ENCODE peak calls at places on chromosomes 4 and X, in six cellular contexts. Y, W, U, B, D and S are unnamed samples. For H3K9me3, the result is how much of the 10 kb centered on the place peaks cover.

GRCh38 chr4:3207531-3208037 is 41.4 kb upstream of the MSANTD1 start:
- DNase-seq in Y (peak), W (peak), U (peak), B (no peak), D (no peak), S (no peak)

GRCh38 chr4:146641762-146642161 is 3.1 kb downstream of the POU4F2 start:
- DNase-seq in Y (no peak), W (no peak), U (no peak), B (no peak), D (no peak), S (no peak)

GRCh38 chr4:41294445-41295062 is 37.8 kb downstream of the UCHL1 start:
- DNase-seq in Y (no peak), W (no peak), U (no peak), B (no peak), D (no peak), S (no peak)

GRCh38 chr4:108433832-108434231 is 186.5 kb upstream of the RPL34 start:
- DNase-seq in Y (no peak), W (peak), U (no peak), B (no peak), D (no peak), S (no peak)

GRCh38 chr4:48227662-48228061 is 42.0 kb downstream of the TEC start:
- DNase-seq in Y (no peak), W (no peak), U (no peak), B (no peak), D (no peak), S (no peak)

GRCh38 chr4:150209140-150209829 is 131.0 kb downstream of the DCLK2 start:
- DNase-seq in Y (peak), W (peak), U (no peak), B (peak), D (peak), S (peak)

GRCh38 chr4:75916091-75916661 is 13.9 kb upstream of the PPEF2 start:
- DNase-seq in Y (peak), W (peak), U (no peak), B (no peak), D (no peak), S (peak)

GRCh38 chr4:84750260-84750955 is 167.5 kb downstream of the CDS1 start:
- DNase-seq in Y (peak), W (peak), U (no peak), B (no peak), D (no peak), S (no peak)

GRCh38 chrX:27838176-27838575 is 30.4 kb downstream of the MAGEB10 start:
- DNase-seq in Y (no peak), W (no peak), U (no peak), B (no peak), D (no peak), S (no peak)

GRCh38 chrX:97252111-97252510 is 368.4 kb downstream of the RPA4 start:
- DNase-seq in Y (no peak), W (no peak), U (no peak), B (no peak), D (no peak), S (no peak)

GRCh38 chr4:119035941-119036737 is 99.5 kb upstream of the MYOZ2 start:
- DNase-seq in Y (no peak), W (no peak), U (no peak), B (no peak), D (no peak), S (no peak)

GRCh38 chr4:10069065-10069626 is 47.5 kb downstream of the WDR1 start:
- DNase-seq in Y (no peak), W (no peak), U (no peak), B (no peak), D (no peak), S (no peak)

GRCh38 chrX:130197464-130197863 is 25.7 kb downstream of the RAB33A start:
- DNase-seq in Y (no peak), W (no peak), U (no peak), B (peak), D (no peak), S (no peak)

GRCh38 chrX:94743478-94743877 is 1069.5 kb downstream of the FAM133A start:
- DNase-seq in Y (no peak), W (no peak), U (no peak), B (no peak), D (no peak), S (no peak)

GRCh38 chrX:118807151-118808017 is 16.2 kb upstream of the ZCCHC12 start:
- DNase-seq in Y (peak), W (peak), U (no peak), B (peak), D (peak), S (peak)

GRCh38 chrX:153669174-153669890 is 4.3 kb downstream of the PNCK start:
- DNase-seq in Y (peak), W (no peak), U (no peak), B (no peak), D (no peak), S (peak)

GRCh38 chr4:174714393-174715211 is 114.4 kb downstream of the GLRA3 start:
- DNase-seq in Y (peak), W (peak), U (no peak), B (no peak), D (no peak), S (no peak)

GRCh38 chr4:8913858-8914460 is 42.3 kb upstream of the HMX1 start:
- DNase-seq in Y (no peak), W (peak), U (peak), B (no peak), D (no peak), S (peak)

GRCh38 chr4:153004106-153004881 is 68.2 kb downstream of the FHDC1 start:
- DNase-seq in Y (no peak), W (no peak), U (no peak), B (no peak), D (no peak), S (no peak)

GRCh38 chrX:40773809-40774208 is 38.5 kb upstream of the MED14 start:
- DNase-seq in Y (peak), W (no peak), U (no peak), B (no peak), D (no peak), S (no peak)

GRCh38 chr4:140186651-140187315 is 32.8 kb upstream of the MAML3 start:
- DNase-seq in Y (peak), W (peak), U (no peak), B (no peak), D (no peak), S (no peak)

GRCh38 chr4:159298502-159298901 is 195.6 kb downstream of the RAPGEF2 start:
- DNase-seq in Y (no peak), W (no peak), U (no peak), B (no peak), D (no peak), S (no peak)

GRCh38 chr4:169948271-169948670 is 77.9 kb downstream of the MFAP3L start:
- DNase-seq in Y (no peak), W (no peak), U (no peak), B (no peak), D (no peak), S (no peak)

GRCh38 chr4:152515678-152516077 is 20.2 kb downstream of the FBXW7 start:
- DNase-seq in Y (peak), W (no peak), U (no peak), B (no peak), D (no peak), S (no peak)

GRCh38 chr4:154677923-154678322 is 65.5 kb upstream of the FGG start:
- DNase-seq in Y (no peak), W (no peak), U (no peak), B (no peak), D (no peak), S (no peak)

GRCh38 chrX:31099536-31100090 is 27.8 kb upstream of the FTHL17 start:
- DNase-seq in Y (no peak), W (no peak), U (no peak), B (no peak), D (no peak), S (no peak)

GRCh38 chr4:122584517-122584916 is 36.3 kb downstream of the IL21 start:
- DNase-seq in Y (peak), W (no peak), U (no peak), B (no peak), D (no peak), S (no peak)

GRCh38 chr4:4488405-4489404 is 53.1 kb downstream of the STX18 start:
- DNase-seq in Y (peak), W (peak), U (no peak), B (peak), D (peak), S (peak)

GRCh38 chrX:31232506-31232905 is 160.7 kb upstream of the FTHL17 start:
- DNase-seq in Y (no peak), W (no peak), U (no peak), B (no peak), D (no peak), S (no peak)

GRCh38 chr4:173171098-173171497 is 2.5 kb downstream of the GALNT7 start:
- DNase-seq in Y (peak), W (peak), U (no peak), B (no peak), D (no peak), S (no peak)

GRCh38 chr4:53121304-53121865 is 244.5 kb downstream of the SCFD2 start:
- DNase-seq in Y (no peak), W (no peak), U (no peak), B (no peak), D (no peak), S (no peak)

GRCh38 chr4:184473515-184474260 is 662 bp downstream of the IRF2 start:
- DNase-seq in Y (peak), W (peak), U (no peak), B (peak), D (peak), S (peak)
- TF ChIP-seq CTCF in Y (no peak), W (no peak), U (no peak), B (no peak), D (no peak), S (no peak)

GRCh38 chr4:111282035-111282434 is 659.2 kb upstream of the PITX2 start:
- DNase-seq in Y (no peak), W (no peak), U (no peak), B (no peak), D (no peak), S (no peak)
- H3K9me3 ChIP-seq in Y (under half), W (under half), U (under half), B (under half), D (under half), S (under half)

DNA sequence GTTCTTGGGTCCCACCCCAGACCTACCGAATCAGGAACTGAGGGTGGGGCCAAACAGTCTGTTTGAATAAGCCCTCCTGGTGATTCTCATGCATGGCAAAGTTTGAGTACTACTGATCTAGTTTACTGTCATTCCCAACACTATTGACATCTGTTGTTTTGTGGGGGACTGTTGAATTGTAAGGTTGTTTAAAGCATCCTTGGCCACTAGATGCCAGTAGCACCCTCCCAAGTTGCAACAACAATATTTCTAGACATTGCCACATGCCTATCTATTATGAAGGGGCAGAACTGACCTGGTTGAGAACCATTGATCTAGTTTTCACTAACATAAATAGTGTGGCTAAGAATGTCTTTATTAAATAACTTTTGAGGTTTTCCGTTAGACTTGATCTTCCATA is 15.1 kb downstream of the TAF9B start:
- DNase-seq in Y (peak), W (no peak), U (no peak), B (no peak), D (no peak), S (no peak)
- TF ChIP-seq CTCF in Y (peak), W (peak), U (no peak), B (no peak), D (no peak), S (no peak)

GRCh38 chr4:12036450-12036849 is 607.8 kb upstream of the HS3ST1 start:
- DNase-seq in Y (peak), W (no peak), U (no peak), B (no peak), D (peak), S (no peak)

DNA sequence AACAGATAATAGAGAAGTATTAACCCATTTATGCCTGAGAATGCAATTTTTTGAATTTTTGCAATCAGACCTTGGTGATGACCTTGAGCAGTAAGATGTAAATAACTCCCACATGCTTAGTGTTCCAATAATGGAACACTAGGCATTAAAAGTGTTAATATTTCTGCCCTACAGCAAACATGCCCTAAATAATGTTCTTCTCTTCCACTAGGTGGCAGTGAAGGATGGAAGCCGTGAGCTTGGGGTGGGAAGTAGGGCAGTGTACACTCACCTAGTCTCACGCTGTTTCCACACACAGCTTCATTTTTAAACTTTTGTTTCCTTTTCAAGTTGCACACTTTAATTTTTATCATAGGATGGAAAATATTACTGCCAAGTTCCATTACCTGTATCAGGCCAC is 613.1 kb upstream of the HS3ST1 start:
- DNase-seq in Y (peak), W (peak), U (no peak), B (no peak), D (peak), S (no peak)
- H3K9me3 ChIP-seq in Y (under half), W (under half), U (under half), B (under half), D (under half), S (under half)

DNA sequence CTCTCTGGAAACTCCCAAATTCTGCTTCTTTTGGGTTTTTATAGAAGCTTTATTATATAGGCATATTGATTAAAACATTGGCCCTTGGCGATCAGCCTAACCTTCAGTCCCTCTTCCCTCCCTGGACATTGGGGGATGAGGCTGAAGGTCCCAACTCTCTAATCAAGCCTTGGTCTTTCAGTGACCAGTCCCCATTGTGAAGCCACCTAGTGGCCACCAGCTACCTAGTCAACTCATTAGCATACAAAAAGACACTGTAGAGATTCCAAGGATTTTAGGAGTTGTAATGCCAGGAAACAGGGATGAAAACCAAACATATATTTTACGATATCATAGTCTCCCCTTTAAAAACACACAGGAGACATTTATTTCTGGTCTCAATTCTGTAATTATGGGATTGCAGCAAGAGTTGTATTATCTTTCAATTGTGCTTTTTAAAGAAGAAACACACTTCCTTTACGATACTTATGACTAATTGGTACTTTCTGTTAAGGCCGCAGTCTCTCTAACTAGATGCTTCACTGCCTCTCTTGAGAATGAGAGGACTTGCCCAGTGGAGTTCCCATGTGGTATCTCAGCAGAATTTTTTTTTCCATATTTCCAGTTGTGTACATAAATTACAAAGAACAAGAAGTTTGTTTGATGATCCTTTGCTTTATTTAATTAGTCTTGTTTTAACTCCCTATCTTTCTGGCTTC is 58.2 kb downstream of the WDR17 start:
- DNase-seq in Y (peak), W (peak), U (no peak), B (no peak), D (peak), S (no peak)
- TF ChIP-seq CTCF in Y (peak), W (peak), U (peak), B (peak), D (peak), S (no peak)